ENCODE peak calls at places on chromosomes 1 and 21, in seven cellular contexts. C is fibroblast of the aortic adventitia, L is GM06990, N is GM12878, E is H9, G is thoracic aorta, T is left ventricle myocardium inferior. V is an unnamed sample.

GRCh38 chr1:53948291-53948690 is 2.1 kb downstream of the LRRC42 start:
- DNase-seq in C (no peak), L (no peak), N (no peak), E (no peak), G (no peak), T (no peak), V (no peak)

GRCh38 chr1:67274623-67275325 is 32.9 kb upstream of the IL12RB2 start:
- DNase-seq in C (no peak), L (peak), N (no peak), E (no peak), G (no peak), T (no peak), V (peak)

GRCh38 chr1:19374402-19374801 is 62.3 kb downstream of the SLC66A1 start:
- DNase-seq in C (no peak), L (no peak), N (no peak), E (peak), G (no peak), T (no peak), V (peak)

GRCh38 chr21:34280389-34280795 is 83.4 kb upstream of the KCNE2 start:
- DNase-seq in C (peak), L (no peak), N (no peak), E (no peak), G (no peak), T (peak), V (no peak)

GRCh38 chr1:9084883-9085282 is 15.4 kb upstream of the SLC2A5 start:
- DNase-seq in C (peak), L (no peak), N (no peak), E (no peak), G (peak), T (peak), V (no peak)

GRCh38 chr1:216111842-216112241 is 311.4 kb downstream of the USH2A start:
- DNase-seq in C (peak), L (no peak), N (no peak), E (no peak), G (no peak), T (no peak), V (no peak)

GRCh38 chr1:50529510-50529909 is 106.3 kb upstream of the DMRTA2 start:
- DNase-seq in C (no peak), L (no peak), N (no peak), E (no peak), G (no peak), T (no peak), V (no peak)

GRCh38 chr1:14875781-14876564 is 277.5 kb downstream of the KAZN start:
- DNase-seq in C (no peak), L (no peak), N (no peak), E (no peak), G (no peak), T (no peak), V (no peak)

GRCh38 chr1:36950588-36950987 is 83.7 kb downstream of the GRIK3 start:
- DNase-seq in C (no peak), L (no peak), N (peak), E (no peak), G (no peak), T (no peak), V (no peak)

GRCh38 chr1:202835548-202836072 is 24.9 kb downstream of the PCAT6 start:
- DNase-seq in C (no peak), L (no peak), N (no peak), E (no peak), G (no peak), T (no peak), V (peak)

GRCh38 chr1:109923131-109923945 is 12.7 kb downstream of the CSF1 start:
- DNase-seq in C (no peak), L (no peak), N (no peak), E (peak), G (no peak), T (no peak), V (peak)

GRCh38 chr1:54603241-54603640 is 20.1 kb downstream of the FAM151A start:
- DNase-seq in C (no peak), L (no peak), N (no peak), E (no peak), G (no peak), T (no peak), V (no peak)

GRCh38 chr1:45327644-45328515 is 1.2 kb downstream of the HPDL start:
- DNase-seq in C (no peak), L (peak), N (no peak), E (peak), G (no peak), T (no peak), V (peak)

GRCh38 chr1:218250492-218250891 is 34.6 kb upstream of the RRP15 start:
- DNase-seq in C (peak), L (no peak), N (no peak), E (no peak), G (no peak), T (no peak), V (no peak)

GRCh38 chr1:84698718-84699117 is 8.5 kb upstream of the SSX2IP start:
- DNase-seq in C (peak), L (no peak), N (no peak), E (no peak), G (no peak), T (no peak), V (no peak)

GRCh38 chr1:241841661-241842060 is 6.3 kb upstream of the EXO1 start:
- DNase-seq in C (no peak), L (no peak), N (no peak), E (no peak), G (no peak), T (no peak), V (no peak)

GRCh38 chr1:235411489-235412486 is 44.6 kb downstream of the TBCE start:
- DNase-seq in C (no peak), L (no peak), N (no peak), E (no peak), G (no peak), T (no peak), V (no peak)

GRCh38 chr1:89363638-89364536 is at the start of gene GBP6:
- DNase-seq in C (no peak), L (no peak), N (no peak), E (peak), G (no peak), T (peak), V (no peak)

GRCh38 chr1:150550222-150551048 is 1.2 kb downstream of the ADAMTSL4 start:
- DNase-seq in C (peak), L (no peak), N (no peak), E (peak), G (no peak), T (no peak), V (no peak)

GRCh38 chr1:242427519-242427918 is 97.0 kb downstream of the PLD5 start:
- DNase-seq in C (no peak), L (no peak), N (no peak), E (no peak), G (no peak), T (no peak), V (no peak)

DNA sequence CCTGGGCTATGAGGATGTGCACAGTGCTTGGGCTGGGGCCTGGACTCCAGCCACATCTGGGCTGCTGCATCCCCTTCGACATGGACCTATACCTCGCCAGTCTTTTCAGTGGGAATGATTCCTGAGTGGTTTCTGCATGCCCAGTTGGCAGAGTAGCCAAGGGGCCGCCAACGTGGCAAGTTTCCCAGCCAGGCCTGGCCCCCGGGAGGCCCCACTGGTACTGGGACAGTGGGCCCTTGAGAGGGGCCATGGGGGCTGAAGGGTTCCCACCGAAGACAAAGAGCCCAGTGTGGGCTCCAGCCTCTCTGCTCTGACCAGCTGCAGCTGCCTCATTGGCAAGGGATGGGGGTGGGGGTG is 15.4 kb downstream of the RAP1GAP start:
- DNase-seq in C (no peak), L (no peak), N (no peak), E (no peak), G (no peak), T (no peak), V (no peak)
- TF ChIP-seq CTCF in C (no peak), L (no peak), N (no peak), E (no peak), G (no peak), T (no peak), V (no peak)

GRCh38 chr1:23915470-23915869 is 2.3 kb upstream of the CNR2 start:
- DNase-seq in C (no peak), L (no peak), N (no peak), E (no peak), G (no peak), T (no peak), V (no peak)
- TF ChIP-seq CTCF in C (no peak), L (no peak), N (peak), E (no peak), G (no peak), T (no peak), V (no peak)

GRCh38 chr21:32096411-32096810 is 182.4 kb downstream of the MIS18A start:
- DNase-seq in C (peak), L (no peak), N (no peak), E (peak), G (no peak), T (no peak), V (peak)
- TF ChIP-seq CTCF in C (peak), L (peak), N (peak), E (peak), G (no peak), T (peak), V (peak)

DNA sequence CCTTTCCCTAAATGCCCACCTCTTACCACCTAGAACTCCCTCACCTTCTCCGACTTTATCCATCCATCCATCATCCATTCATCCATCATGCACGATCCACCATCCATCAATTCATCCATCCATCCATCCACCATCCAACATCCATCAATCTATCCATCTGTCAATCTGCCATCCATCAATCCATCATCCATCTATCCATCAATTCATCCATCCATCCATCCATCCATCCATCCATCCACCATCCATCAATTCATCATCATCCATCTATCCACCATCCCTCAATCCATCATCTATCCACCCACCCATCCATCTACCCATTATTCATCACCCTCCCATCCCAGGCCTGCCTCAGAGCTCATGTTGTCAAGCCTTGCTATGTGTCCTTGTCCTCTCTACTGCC is 34.5 kb downstream of the WNT3A start:
- DNase-seq in C (no peak), L (no peak), N (no peak), E (no peak), G (no peak), T (no peak), V (no peak)
- TF ChIP-seq CTCF in C (no peak), L (no peak), N (no peak), E (no peak), G (no peak), T (no peak), V (no peak)

V was measured in GM20000.